ENCODE peak calls at places on chromosome 14, in four cellular contexts. Z is fibroblast of lung, G is cardiac muscle cell, D is OCI-LY7. F is an unnamed sample. For H3K4me1, the result is how much of the 10 kb centered on the place peaks cover.

GRCh38 chr14:93733646-93734045 is 54.6 kb downstream of the PRIMA1 start:
- DNase-seq in Z (no peak), G (no peak), D (no peak), F (no peak)

GRCh38 chr14:38536376-38537038 is 280.6 kb upstream of the CLEC14A start:
- DNase-seq in Z (peak), G (peak), D (no peak), F (no peak)

GRCh38 chr14:44453433-44454171 is 53.5 kb downstream of the FSCB start:
- DNase-seq in Z (no peak), G (no peak), D (no peak), F (no peak)

GRCh38 chr14:87432698-87433097 is 560.3 kb downstream of the GALC start:
- DNase-seq in Z (no peak), G (no peak), D (no peak), F (no peak)

GRCh38 chr14:103629503-103630121 is 601 bp downstream of the KLC1 start:
- DNase-seq in Z (peak), G (peak), D (peak), F (peak)

GRCh38 chr14:102930753-102931579 is 8.5 kb downstream of the AMN start:
- DNase-seq in Z (peak), G (no peak), D (no peak), F (no peak)

GRCh38 chr14:54567224-54567633 is 301 bp downstream of the SAMD4A start:
- DNase-seq in Z (peak), G (peak), D (no peak), F (peak)

GRCh38 chr14:60506985-60507829 is 1.7 kb upstream of the SIX6 start:
- DNase-seq in Z (no peak), G (no peak), D (no peak), F (no peak)

GRCh38 chr14:39339003-39339402 is 93.2 kb downstream of the FBXO33 start:
- DNase-seq in Z (no peak), G (peak), D (no peak), F (no peak)

GRCh38 chr14:31435276-31435675 is 14.9 kb upstream of the HEATR5A start:
- DNase-seq in Z (peak), G (no peak), D (no peak), F (no peak)

GRCh38 chr14:98138666-98139065 is 1133.3 kb downstream of the BCL11B start:
- DNase-seq in Z (peak), G (peak), D (peak), F (no peak)

GRCh38 chr14:56892959-56893358 is 82.7 kb upstream of the OTX2 start:
- DNase-seq in Z (no peak), G (no peak), D (no peak), F (no peak)

GRCh38 chr14:79438696-79439342 is 772.5 kb downstream of the DIO2 start:
- DNase-seq in Z (no peak), G (no peak), D (no peak), F (no peak)

GRCh38 chr14:77638738-77639137 is 22.3 kb upstream of the SPTLC2 start:
- DNase-seq in Z (peak), G (no peak), D (no peak), F (no peak)

GRCh38 chr14:49960453-49960852 is 67.6 kb downstream of the ARF6 start:
- DNase-seq in Z (no peak), G (no peak), D (peak), F (no peak)

GRCh38 chr14:91831337-91831736 is 36.0 kb downstream of the TC2N start:
- DNase-seq in Z (no peak), G (no peak), D (no peak), F (no peak)

GRCh38 chr14:90699016-90699415 is 117.2 kb downstream of the TTC7B start:
- DNase-seq in Z (no peak), G (no peak), D (no peak), F (no peak)

GRCh38 chr14:21071225-21072041 is 1.3 kb downstream of the ARHGEF40 start:
- DNase-seq in Z (peak), G (peak), D (peak), F (peak)

GRCh38 chr14:55780156-55780946 is 200.3 kb downstream of the KTN1 start:
- DNase-seq in Z (peak), G (peak), D (no peak), F (no peak)

GRCh38 chr14:21229821-21230220 is 39.4 kb downstream of the HNRNPC start:
- DNase-seq in Z (no peak), G (no peak), D (no peak), F (no peak)

GRCh38 chr14:92513204-92513965 is at the start of gene RIN3:
- DNase-seq in Z (peak), G (peak), D (no peak), F (peak)

GRCh38 chr14:30915596-30915995 is 41.2 kb downstream of the COCH start:
- DNase-seq in Z (no peak), G (no peak), D (no peak), F (no peak)

GRCh38 chr14:102320033-102320660 is 601 bp downstream of the ZNF839 start:
- DNase-seq in Z (peak), G (peak), D (peak), F (peak)

GRCh38 chr14:74290415-74290814 is 12.3 kb downstream of the ABCD4 start:
- DNase-seq in Z (peak), G (no peak), D (peak), F (no peak)

GRCh38 chr14:65015391-65015790 is 28.7 kb downstream of the FNTB start:
- DNase-seq in Z (no peak), G (no peak), D (no peak), F (no peak)

GRCh38 chr14:69560826-69561225 is 13.8 kb downstream of the CCDC177 start:
- DNase-seq in Z (no peak), G (no peak), D (no peak), F (no peak)

GRCh38 chr14:94115068-94115591 is 4.6 kb downstream of the IFI27 start:
- DNase-seq in Z (no peak), G (no peak), D (no peak), F (no peak)

GRCh38 chr14:22835505-22835904 is 880 bp upstream of the MMP14 start:
- DNase-seq in Z (no peak), G (no peak), D (no peak), F (no peak)

GRCh38 chr14:61406198-61406597 is 84.8 kb downstream of the PRKCH start:
- DNase-seq in Z (no peak), G (peak), D (no peak), F (no peak)

GRCh38 chr14:68938515-68939423 is 40.3 kb downstream of the ACTN1 start:
- DNase-seq in Z (peak), G (no peak), D (no peak), F (no peak)

GRCh38 chr14:100865682-100866591 is 37.6 kb downstream of the RTL1 start:
- DNase-seq in Z (no peak), G (no peak), D (no peak), F (no peak)

GRCh38 chr14:63510538-63510937 is 32.6 kb downstream of the PPP2R5E start:
- DNase-seq in Z (peak), G (no peak), D (no peak), F (no peak)

GRCh38 chr14:60651936-60652673 is 2.8 kb upstream of the SIX1 start:
- DNase-seq in Z (no peak), G (no peak), D (no peak), F (no peak)

GRCh38 chr14:91545946-91546716 is 36.0 kb upstream of the PPP4R3A start:
- DNase-seq in Z (no peak), G (no peak), D (no peak), F (no peak)

GRCh38 chr14:94593376-94593748 is 12.1 kb downstream of the SERPINA5 start:
- DNase-seq in Z (no peak), G (no peak), D (no peak), F (no peak)

GRCh38 chr14:96052541-96053105 is 13.5 kb downstream of the C14orf132 start:
- DNase-seq in Z (peak), G (no peak), D (no peak), F (no peak)

GRCh38 chr14:49586673-49587460 is 687 bp upstream of the RPS29 start:
- DNase-seq in Z (peak), G (peak), D (peak), F (no peak)

GRCh38 chr14:60275932-60276331 is 26.9 kb downstream of the PPM1A start:
- DNase-seq in Z (peak), G (no peak), D (no peak), F (no peak)

GRCh38 chr14:103102689-103103260 is 8.2 kb downstream of the EXOC3L4 start:
- DNase-seq in Z (no peak), G (no peak), D (no peak), F (no peak)

GRCh38 chr14:22598099-22598895 is at the start of gene ABHD4:
- DNase-seq in Z (peak), G (peak), D (peak), F (peak)

GRCh38 chr14:37491076-37491475 is 104.0 kb downstream of the FOXA1 start:
- DNase-seq in Z (no peak), G (no peak), D (no peak), F (no peak)
- TF ChIP-seq CTCF in Z (no peak), G (no peak), D (no peak), F (no peak)

DNA sequence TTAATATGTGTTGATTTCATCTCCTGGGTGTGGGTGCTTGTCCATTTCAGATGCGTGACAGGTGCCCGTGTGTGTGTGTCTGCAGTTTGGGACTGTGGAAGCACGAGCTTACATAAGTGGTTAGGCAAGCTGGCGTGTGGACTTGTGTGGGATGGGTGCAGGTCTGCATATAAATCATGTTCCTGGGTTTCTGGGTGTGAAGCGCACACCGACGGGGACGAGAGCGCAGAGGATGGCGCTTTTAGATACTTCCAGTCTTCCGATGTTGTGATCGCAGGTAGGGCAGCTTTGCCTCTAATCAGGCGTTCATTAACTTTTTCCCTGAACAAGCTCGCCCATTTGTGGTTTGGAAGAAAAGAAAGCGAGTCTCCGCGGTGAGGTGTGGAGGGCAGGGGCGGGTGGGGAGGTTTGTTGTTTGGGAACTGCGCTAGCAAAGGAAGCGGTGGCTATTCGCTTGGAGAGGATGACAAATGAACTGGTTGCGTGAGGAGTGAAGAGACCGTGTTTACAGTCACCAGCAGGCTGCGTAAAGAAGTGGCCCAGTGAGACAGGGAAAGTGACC is 878 bp downstream of the RGS6 start:
- DNase-seq in Z (peak), G (peak), D (no peak), F (peak)
- H3K4me3 ChIP-seq in Z (no peak), G (peak), D (no peak), F (peak)

GRCh38 chr14:104966261-104967143 is 11.7 kb downstream of the AHNAK2 start:
- DNase-seq in Z (no peak), G (no peak), D (no peak), F (no peak)
- H3K4me1 ChIP-seq in Z (under half), G (under half), D (under half), F (under half)

GRCh38 chr14:99562848-99563748 is 40.9 kb downstream of the CCDC85C start:
- DNase-seq in Z (peak), G (peak), D (no peak), F (peak)
- TF ChIP-seq CTCF in Z (no peak), G (peak), D (no peak), F (peak)

GRCh38 chr14:71659165-71659564 is 273.1 kb upstream of the RGS6 start:
- DNase-seq in Z (peak), G (no peak), D (peak), F (no peak)

GRCh38 chr14:71651228-71651627 is 281.0 kb upstream of the RGS6 start:
- DNase-seq in Z (peak), G (no peak), D (no peak), F (peak)

GRCh38 chr14:71652368-71652767 is 279.9 kb upstream of the RGS6 start:
- DNase-seq in Z (no peak), G (no peak), D (no peak), F (no peak)

GRCh38 chr14:71658261-71658860 is 273.9 kb upstream of the RGS6 start:
- DNase-seq in Z (peak), G (no peak), D (peak), F (no peak)

DNA sequence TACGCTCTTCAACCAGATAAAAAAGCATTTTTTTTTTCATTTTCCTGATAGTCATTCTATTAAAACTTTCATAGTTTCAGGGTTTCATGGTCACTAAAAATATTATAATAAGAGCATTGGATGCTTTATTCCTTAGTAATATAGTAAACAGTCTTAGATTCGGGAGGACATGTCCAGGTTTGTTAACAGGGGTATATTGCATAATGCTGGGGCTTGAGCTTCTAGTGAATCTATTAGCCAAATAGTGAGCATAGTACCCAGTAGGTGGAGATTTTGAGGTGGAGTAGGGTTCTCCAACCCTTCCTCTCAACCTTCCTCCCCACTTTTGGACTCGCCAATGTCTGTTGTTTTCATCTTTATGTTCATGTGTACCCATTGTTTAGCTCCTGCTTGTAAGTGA is 277.4 kb upstream of the RGS6 start:
- DNase-seq in Z (no peak), G (no peak), D (no peak), F (no peak)
- H3K4me3 ChIP-seq in Z (no peak), G (no peak), D (no peak), F (no peak)

DNA sequence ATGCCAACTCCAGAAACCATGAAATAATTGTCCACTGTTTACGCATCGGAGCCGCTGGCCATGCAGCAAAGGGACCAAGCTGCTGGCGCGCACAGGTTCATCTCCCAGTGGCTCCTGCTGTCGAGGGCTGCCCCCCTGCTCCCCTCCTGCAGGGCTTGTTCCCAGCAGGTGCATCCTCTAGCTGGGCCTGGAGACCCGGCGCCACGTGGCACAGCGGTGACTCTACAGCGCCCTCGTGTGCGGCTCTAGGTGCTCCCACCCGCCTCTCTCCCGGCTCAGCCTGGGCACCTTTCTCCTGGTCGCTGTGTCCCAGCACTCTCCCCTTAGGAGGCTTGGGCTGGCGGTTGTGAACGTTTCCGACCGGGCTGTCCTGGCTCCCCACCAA is 37.5 kb upstream of the INF2 start:
- DNase-seq in Z (no peak), G (no peak), D (no peak), F (no peak)
- H3K4me1 ChIP-seq in Z (under half), G (under half), D (under half), F (under half)

DNA sequence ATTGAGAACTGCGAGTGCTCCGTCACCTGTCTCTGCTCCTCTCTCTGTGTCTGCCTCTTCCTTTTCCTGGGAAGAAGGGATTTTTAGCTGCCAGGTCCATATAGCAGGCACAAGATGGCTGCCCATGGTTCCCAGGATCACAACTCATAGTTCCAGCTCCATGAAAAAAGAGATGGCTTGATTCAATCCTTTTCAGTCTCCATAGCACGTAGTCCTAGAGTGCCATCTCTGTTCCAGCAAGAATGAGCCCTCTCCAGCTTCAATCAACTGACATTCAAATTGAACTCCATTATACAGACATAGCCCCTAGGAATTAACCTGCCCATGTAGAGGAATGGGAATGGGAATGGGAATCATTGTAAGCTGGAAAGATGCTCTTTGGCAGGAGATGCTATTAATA is 34.7 kb upstream of the RTRAF start:
- DNase-seq in Z (no peak), G (no peak), D (no peak), F (no peak)
- TF ChIP-seq CTCF in Z (no peak), G (no peak), D (peak), F (no peak)

F was measured in heart right ventricle.